ENCODE peak calls at places on chromosomes 12 and 14, in six cellular contexts. N, C, D, R, H and M are unnamed samples.

GRCh38 chr12:120834489-120835303 is 69.5 kb downstream of the SPPL3 start:
- DNase-seq in N (no peak), C (no peak), D (no peak), R (no peak), H (no peak), M (no peak)

GRCh38 chr12:117518594-117519270 is 157.3 kb upstream of the NOS1 start:
- DNase-seq in N (no peak), C (no peak), D (peak; percentile 75), R (no peak), H (no peak), M (no peak)

GRCh38 chr12:107844312-107844921 is 69.9 kb downstream of the ASCL4 start:
- DNase-seq in N (peak; percentile 34), C (no peak), D (peak; percentile 23), R (peak; percentile 35), H (peak; percentile 80), M (no peak)

GRCh38 chr12:1348606-1349005 is 245.8 kb downstream of the FBXL14 start:
- DNase-seq in N (no peak), C (no peak), D (no peak), R (no peak), H (no peak), M (no peak)

GRCh38 chr14:64123241-64123956 is 170.8 kb downstream of the ESR2 start:
- DNase-seq in N (no peak), C (no peak), D (no peak), R (no peak), H (no peak), M (no peak)

GRCh38 chr14:49995162-49995561 is 102.3 kb downstream of the ARF6 start:
- DNase-seq in N (no peak), C (no peak), D (no peak), R (no peak), H (no peak), M (no peak)

GRCh38 chr12:2165021-2165420 is 112.2 kb downstream of the CACNA1C start:
- DNase-seq in N (no peak), C (no peak), D (no peak), R (no peak), H (no peak), M (no peak)

GRCh38 chr14:79383031-79383430 is 828.3 kb downstream of the DIO2 start:
- DNase-seq in N (no peak), C (no peak), D (peak; percentile 74), R (no peak), H (no peak), M (peak; percentile 5)

GRCh38 chr14:59342516-59343484 is 122.4 kb downstream of the GPR135 start:
- DNase-seq in N (peak; percentile 64), C (no peak), D (no peak), R (no peak), H (no peak), M (no peak)

GRCh38 chr14:96049932-96050331 is 10.8 kb downstream of the C14orf132 start:
- DNase-seq in N (no peak), C (no peak), D (no peak), R (no peak), H (no peak), M (peak; percentile 38)

GRCh38 chr14:50670196-50670875 is 2.2 kb upstream of the SAV1 start:
- DNase-seq in N (peak; percentile 85), C (no peak), D (no peak), R (no peak), H (peak; percentile 55), M (no peak)

GRCh38 chr12:64801381-64801780 is 23.1 kb upstream of the TBC1D30 start:
- DNase-seq in N (no peak), C (peak; percentile 35), D (no peak), R (no peak), H (no peak), M (peak; percentile 23)

GRCh38 chr14:50667491-50668007 is 557 bp downstream of the SAV1 start:
- DNase-seq in N (peak; percentile 77), C (no peak), D (no peak), R (no peak), H (peak; percentile 58), M (no peak)

GRCh38 chr12:95882080-95882479 is 23.3 kb downstream of the SNRPF start:
- DNase-seq in N (no peak), C (no peak), D (no peak), R (no peak), H (no peak), M (no peak)

GRCh38 chr14:89537911-89538310 is 120.9 kb upstream of the FOXN3 start:
- DNase-seq in N (peak; percentile 39), C (no peak), D (no peak), R (no peak), H (no peak), M (no peak)

GRCh38 chr12:108727868-108728735 is 3.2 kb downstream of the CORO1C start:
- DNase-seq in N (no peak), C (no peak), D (no peak), R (no peak), H (no peak), M (no peak)

GRCh38 chr12:56216461-56216860 is 5.3 kb downstream of the RNF41 start:
- DNase-seq in N (no peak), C (no peak), D (peak; percentile 86), R (no peak), H (no peak), M (peak; percentile 14)

GRCh38 chr14:72810201-72810600 is 83.7 kb downstream of the DPF3 start:
- DNase-seq in N (no peak), C (no peak), D (no peak), R (no peak), H (no peak), M (no peak)

GRCh38 chr12:112370868-112371510 is 11.2 kb downstream of the HECTD4 start:
- DNase-seq in N (no peak), C (no peak), D (no peak), R (no peak), H (no peak), M (no peak)

GRCh38 chr12:59370933-59371332 is 224.9 kb upstream of the SLC16A7 start:
- DNase-seq in N (no peak), C (no peak), D (no peak), R (no peak), H (no peak), M (no peak)

GRCh38 chr12:94818970-94819369 is 168.6 kb upstream of the TMCC3 start:
- DNase-seq in N (no peak), C (no peak), D (no peak), R (no peak), H (no peak), M (no peak)

GRCh38 chr12:63070709-63071108 is 80.3 kb downstream of the AVPR1A start:
- DNase-seq in N (peak; percentile 26), C (no peak), D (no peak), R (no peak), H (no peak), M (no peak)

GRCh38 chr14:104985675-104986486 is at the start of gene CLBA1:
- DNase-seq in N (peak; percentile 91), C (peak; percentile 91), D (peak; percentile 99), R (peak; percentile 38), H (peak; percentile 86), M (peak; percentile 48)

GRCh38 chr12:93139028-93139665 is 210.1 kb upstream of the EEA1 start:
- DNase-seq in N (no peak), C (no peak), D (no peak), R (no peak), H (no peak), M (no peak)

GRCh38 chr12:90076851-90077319 is 368.2 kb upstream of the ATP2B1 start:
- DNase-seq in N (peak; percentile 14), C (no peak), D (no peak), R (no peak), H (no peak), M (no peak)

GRCh38 chr12:121223283-121223946 is 13.5 kb downstream of the P2RX4 start:
- DNase-seq in N (peak; percentile 52), C (no peak), D (no peak), R (no peak), H (peak; percentile 67), M (no peak)

GRCh38 chr12:73390256-73390655 is 1118.1 kb downstream of the TRHDE start:
- DNase-seq in N (no peak), C (no peak), D (no peak), R (no peak), H (no peak), M (no peak)

GRCh38 chr14:99430491-99430890 is 50.2 kb downstream of the SETD3 start:
- DNase-seq in N (peak; percentile 70), C (peak; percentile 13), D (no peak), R (peak; percentile 56), H (peak; percentile 69), M (no peak)

GRCh38 chr14:66240112-66240511 is 246.1 kb upstream of the CCDC196 start:
- DNase-seq in N (no peak), C (peak; percentile 20), D (no peak), R (no peak), H (no peak), M (no peak)

GRCh38 chr12:47216150-47216677 is 136.5 kb upstream of the AMIGO2 start:
- DNase-seq in N (no peak), C (no peak), D (no peak), R (no peak), H (no peak), M (no peak)

GRCh38 chr14:81452766-81453165 is 52.6 kb upstream of the STON2 start:
- DNase-seq in N (no peak), C (no peak), D (no peak), R (no peak), H (no peak), M (peak; percentile 54)

GRCh38 chr12:31736472-31736871 is 7.7 kb upstream of the AMN1 start:
- DNase-seq in N (no peak), C (no peak), D (no peak), R (no peak), H (no peak), M (no peak)